ENCODE peak calls at places on chromosomes 11 and 22, in eight cellular contexts. H is astrocyte of the cerebellum, E is ureter, D is LoVo, R is NCI-H82, L is NCI-H1092 treated with DMSO at 0.1 percent for 48 hours, F is A549, J is left ventricle myocardium inferior. P is an unnamed sample.
A peak's percentile ranks its signal among the peaks of the same experiment; 100 is the strongest.

GRCh38 chr22:25406510-25407210 is 157.8 kb upstream of the GRK3 start:
- DNase-seq in H (no peak), E (no peak), D (no peak), R (no peak), L (no peak), F (no peak), J (peak; percentile 41), P (no peak)

GRCh38 chr11:74019104-74019738 is 10.3 kb upstream of the UCP3 start:
- DNase-seq in H (no peak), E (no peak), D (no peak), R (no peak), L (no peak), F (no peak), J (no peak), P (no peak)

GRCh38 chr11:33454264-33454663 is 197.1 kb downstream of the HIPK3 start:
- DNase-seq in H (no peak), E (no peak), D (no peak), R (peak; percentile 95), L (peak; percentile 86), F (no peak), J (no peak), P (peak; percentile 11)

GRCh38 chr11:77200869-77201268 is 72.8 kb downstream of the MYO7A start:
- DNase-seq in H (no peak), E (peak; percentile 35), D (no peak), R (no peak), L (no peak), F (no peak), J (no peak), P (no peak)

GRCh38 chr11:9265211-9266131 is at the start of gene DENND5A:
- DNase-seq in H (peak; percentile 61), E (peak; percentile 84), D (peak; percentile 84), R (peak; percentile 90), L (peak; percentile 88), F (peak; percentile 98), J (peak; percentile 88), P (peak; percentile 78)

GRCh38 chr22:31241200-31241599 is 29.1 kb downstream of the LIMK2 start:
- DNase-seq in H (no peak), E (no peak), D (peak; percentile 69), R (no peak), L (no peak), F (no peak), J (no peak), P (no peak)

GRCh38 chr11:119592642-119593041 is 136.4 kb downstream of the NECTIN1 start:
- DNase-seq in H (no peak), E (peak; percentile 59), D (no peak), R (no peak), L (no peak), F (no peak), J (no peak), P (no peak)

GRCh38 chr11:10208045-10208674 is 85.9 kb downstream of the SBF2 start:
- DNase-seq in H (peak; percentile 34), E (no peak), D (peak; percentile 63), R (peak; percentile 55), L (peak; percentile 48), F (peak; percentile 54), J (no peak), P (peak; percentile 2)

GRCh38 chr11:5243845-5244180 is 5.8 kb downstream of the HBG1 start:
- DNase-seq in H (no peak), E (no peak), D (no peak), R (no peak), L (no peak), F (no peak), J (no peak), P (no peak)

GRCh38 chr11:79200398-79201070 is 240.3 kb downstream of the TENM4 start:
- DNase-seq in H (no peak), E (no peak), D (no peak), R (no peak), L (no peak), F (no peak), J (no peak), P (no peak)

GRCh38 chr11:20474176-20474950 is 86.8 kb downstream of the PRMT3 start:
- DNase-seq in H (no peak), E (no peak), D (no peak), R (peak; percentile 22), L (no peak), F (no peak), J (peak; percentile 18), P (peak; percentile 84)

GRCh38 chr11:15918212-15918611 is 438.1 kb downstream of the SOX6 start:
- DNase-seq in H (no peak), E (no peak), D (no peak), R (no peak), L (peak; percentile 89), F (no peak), J (no peak), P (no peak)

GRCh38 chr11:95762513-95762912 is 27.1 kb downstream of the FAM76B start:
- DNase-seq in H (no peak), E (no peak), D (no peak), R (no peak), L (no peak), F (no peak), J (no peak), P (no peak)

GRCh38 chr11:122248130-122248529 is 132.1 kb upstream of the BLID start:
- DNase-seq in H (no peak), E (no peak), D (no peak), R (no peak), L (peak; percentile 98), F (no peak), J (no peak), P (peak; percentile 72)

GRCh38 chr11:118353084-118353710 is 6.2 kb upstream of the UBE4A start:
- DNase-seq in H (no peak), E (no peak), D (peak; percentile 4), R (peak; percentile 5), L (peak; percentile 7), F (no peak), J (no peak), P (no peak)

GRCh38 chr11:67015048-67015447 is 7.9 kb upstream of the SYT12 start:
- DNase-seq in H (no peak), E (no peak), D (no peak), R (no peak), L (no peak), F (no peak), J (no peak), P (no peak)

GRCh38 chr11:70413151-70413550 is 14.8 kb downstream of the CTTN start:
- DNase-seq in H (no peak), E (no peak), D (no peak), R (no peak), L (no peak), F (no peak), J (no peak), P (no peak)

GRCh38 chr11:61919113-61919840 is 1.9 kb upstream of the RAB3IL1 start:
- DNase-seq in H (no peak), E (peak; percentile 39), D (no peak), R (no peak), L (no peak), F (no peak), J (no peak), P (no peak)

GRCh38 chr11:19670030-19670761 is 42.4 kb upstream of the NAV2 start:
- DNase-seq in H (no peak), E (no peak), D (no peak), R (no peak), L (no peak), F (peak; percentile 30), J (no peak), P (no peak)

GRCh38 chr22:36197065-36197440 is 4.6 kb downstream of the APOL4 start:
- DNase-seq in H (peak; percentile 35), E (no peak), D (no peak), R (peak; percentile 76), L (no peak), F (no peak), J (peak; percentile 67), P (peak; percentile 88)

GRCh38 chr22:36192601-36193000 is 9.0 kb downstream of the APOL4 start:
- DNase-seq in H (no peak), E (no peak), D (no peak), R (no peak), L (no peak), F (no peak), J (no peak), P (no peak)

GRCh38 chr11:12430351-12430750 is 53.0 kb downstream of the PARVA start:
- DNase-seq in H (no peak), E (no peak), D (no peak), R (no peak), L (no peak), F (no peak), J (no peak), P (no peak)

GRCh38 chr11:47616726-47617416 is 22.7 kb upstream of the C1QTNF4 start:
- DNase-seq in H (peak; percentile 72), E (peak; percentile 50), D (no peak), R (peak; percentile 71), L (peak; percentile 37), F (peak; percentile 37), J (no peak), P (peak; percentile 22)

GRCh38 chr11:100929377-100929776 is 200.2 kb downstream of the PGR start:
- DNase-seq in H (no peak), E (no peak), D (no peak), R (no peak), L (no peak), F (no peak), J (no peak), P (no peak)

GRCh38 chr11:112113539-112114457 is 27.1 kb downstream of the SDHD start:
- DNase-seq in H (peak; percentile 23), E (no peak), D (peak; percentile 81), R (peak; percentile 61), L (peak; percentile 85), F (peak; percentile 31), J (no peak), P (no peak)

GRCh38 chr22:23539135-23539838 is 40.8 kb downstream of the IGLL1 start:
- DNase-seq in H (peak; percentile 45), E (peak; percentile 85), D (peak; percentile 85), R (peak; percentile 90), L (peak; percentile 89), F (peak; percentile 36), J (peak; percentile 74), P (peak; percentile 70)

GRCh38 chr11:115911656-115912055 is 407.4 kb upstream of the CADM1 start:
- DNase-seq in H (no peak), E (no peak), D (no peak), R (peak; percentile 41), L (peak; percentile 100), F (no peak), J (no peak), P (peak; percentile 37)

GRCh38 chr11:77371646-77372045 is 70.2 kb upstream of the GDPD4 start:
- DNase-seq in H (no peak), E (no peak), D (no peak), R (peak; percentile 79), L (no peak), F (no peak), J (no peak), P (peak; percentile 86)

GRCh38 chr22:40123387-40123786 is 54.3 kb upstream of the TNRC6B start:
- DNase-seq in H (no peak), E (no peak), D (no peak), R (no peak), L (no peak), F (no peak), J (peak; percentile 47), P (no peak)

GRCh38 chr11:45304111-45304991 is 18.2 kb upstream of the SYT13 start:
- DNase-seq in H (no peak), E (no peak), D (no peak), R (no peak), L (no peak), F (no peak), J (no peak), P (no peak)

GRCh38 chr22:48486163-48486957 is 1341.3 kb downstream of the BRD1 start:
- DNase-seq in H (no peak), E (no peak), D (no peak), R (no peak), L (no peak), F (no peak), J (no peak), P (no peak)

GRCh38 chr11:47010192-47010591 is 73.6 kb downstream of the CSTPP1 start:
- DNase-seq in H (no peak), E (no peak), D (no peak), R (peak; percentile 52), L (no peak), F (no peak), J (no peak), P (no peak)

GRCh38 chr22:34019190-34019845 is 99.0 kb upstream of the LARGE1 start:
- DNase-seq in H (no peak), E (no peak), D (no peak), R (no peak), L (no peak), F (no peak), J (no peak), P (no peak)

GRCh38 chr11:10564030-10564429 is 4.4 kb downstream of the LYVE1 start:
- DNase-seq in H (no peak), E (no peak), D (no peak), R (no peak), L (no peak), F (no peak), J (no peak), P (no peak)

P was measured in NCI-H524.